ENCODE peak calls at places on chromosome 7, in six cellular contexts. I, E, Z, B, H and V are unnamed samples.

GRCh38 chr7:43513236-43513635 is 69.7 kb upstream of the STK17A start:
- DNase-seq in I (no peak), E (no peak), Z (no peak), B (no peak), H (no peak), V (no peak)

GRCh38 chr7:144455040-144455404 is 51.5 kb upstream of the NOBOX start:
- DNase-seq in I (no peak), E (no peak), Z (no peak), B (no peak), H (no peak), V (no peak)

GRCh38 chr7:85090138-85090537 is 96.7 kb downstream of the SEMA3D start:
- DNase-seq in I (no peak), E (no peak), Z (no peak), B (no peak), H (no peak), V (no peak)

GRCh38 chr7:149415391-149416068 is 45.3 kb downstream of the ZNF777 start:
- DNase-seq in I (no peak), E (peak; percentile 57), Z (no peak), B (no peak), H (peak; percentile 30), V (no peak)

GRCh38 chr7:46969303-46970130 is 612.4 kb downstream of the TNS3 start:
- DNase-seq in I (no peak), E (peak; percentile 32), Z (peak; percentile 82), B (no peak), H (peak; percentile 75), V (peak; percentile 74)

GRCh38 chr7:17526621-17527020 is 228.2 kb downstream of the AHR start:
- DNase-seq in I (no peak), E (no peak), Z (no peak), B (no peak), H (no peak), V (no peak)

GRCh38 chr7:143492043-143492471 is 14.4 kb downstream of the TAS2R41 start:
- DNase-seq in I (no peak), E (peak; percentile 88), Z (peak; percentile 91), B (peak; percentile 61), H (peak; percentile 90), V (peak; percentile 45)

GRCh38 chr7:91683823-91684222 is 196.7 kb downstream of the MTERF1 start:
- DNase-seq in I (no peak), E (peak; percentile 47), Z (peak; percentile 46), B (peak; percentile 22), H (peak; percentile 91), V (peak; percentile 27)

GRCh38 chr7:24419527-24419926 is 135.5 kb downstream of the NPY start:
- DNase-seq in I (no peak), E (no peak), Z (no peak), B (no peak), H (no peak), V (no peak)

GRCh38 chr7:17939111-17939669 is 1.1 kb downstream of the SNX13 start:
- DNase-seq in I (no peak), E (peak; percentile 52), Z (peak; percentile 68), B (no peak), H (peak; percentile 58), V (no peak)

GRCh38 chr7:150428671-150429451 is 21.6 kb upstream of the GIMAP8 start:
- DNase-seq in I (no peak), E (peak; percentile 82), Z (peak; percentile 97), B (peak; percentile 13), H (peak; percentile 69), V (peak; percentile 83)

GRCh38 chr7:157292770-157293412 is 43.9 kb upstream of the DNAJB6 start:
- DNase-seq in I (peak; percentile 85), E (no peak), Z (no peak), B (no peak), H (no peak), V (no peak)

GRCh38 chr7:67377939-67378862 is 381.6 kb downstream of the TYW1 start:
- DNase-seq in I (no peak), E (peak; percentile 72), Z (peak; percentile 80), B (peak; percentile 78), H (peak; percentile 65), V (peak; percentile 29)

GRCh38 chr7:125645770-125646169 is 716.1 kb upstream of the POT1 start:
- DNase-seq in I (no peak), E (no peak), Z (no peak), B (no peak), H (no peak), V (no peak)

GRCh38 chr7:7971308-7972040 is 2.9 kb downstream of the GLCCI1 start:
- DNase-seq in I (no peak), E (no peak), Z (no peak), B (no peak), H (no peak), V (no peak)

GRCh38 chr7:114789942-114790341 is 132.0 kb upstream of the MDFIC start:
- DNase-seq in I (no peak), E (peak; percentile 94), Z (peak; percentile 93), B (no peak), H (peak; percentile 36), V (peak; percentile 83)

GRCh38 chr7:121132940-121133339 is 144.4 kb downstream of the CPED1 start:
- DNase-seq in I (no peak), E (no peak), Z (no peak), B (no peak), H (no peak), V (no peak)

GRCh38 chr7:19117870-19118608 is 603 bp upstream of the TWIST1 start:
- DNase-seq in I (peak; percentile 79), E (peak; percentile 30), Z (peak; percentile 85), B (no peak), H (peak; percentile 11), V (no peak)

GRCh38 chr7:113013761-113014449 is 72.7 kb downstream of the GPR85 start:
- DNase-seq in I (no peak), E (peak; percentile 3), Z (no peak), B (no peak), H (no peak), V (no peak)

GRCh38 chr7:29386196-29386765 is 177.4 kb upstream of the PRR15 start:
- DNase-seq in I (no peak), E (no peak), Z (no peak), B (no peak), H (no peak), V (no peak)

GRCh38 chr7:70710651-70711050 is 421.3 kb upstream of the GALNT17 start:
- DNase-seq in I (no peak), E (no peak), Z (no peak), B (no peak), H (no peak), V (no peak)
- H3K4me3 ChIP-seq in I (no peak overlapping the region), E (no peak overlapping the region), Z (peak overlapping the region; percentile 11), B (no peak overlapping the region), H (no peak overlapping the region), V (no peak overlapping the region)

GRCh38 chr7:94301024-94301588 is 93.6 kb upstream of the COL1A2 start:
- DNase-seq in I (no peak), E (peak; percentile 98), Z (peak; percentile 98), B (peak; percentile 64), H (peak; percentile 96), V (peak; percentile 89)
- H3K4me3 ChIP-seq in I (no peak overlapping the region), E (peak overlapping the region; percentile 18), Z (peak overlapping the region; percentile 62), B (no peak overlapping the region), H (peak overlapping the region; percentile 10), V (peak overlapping the region; percentile 24)

DNA sequence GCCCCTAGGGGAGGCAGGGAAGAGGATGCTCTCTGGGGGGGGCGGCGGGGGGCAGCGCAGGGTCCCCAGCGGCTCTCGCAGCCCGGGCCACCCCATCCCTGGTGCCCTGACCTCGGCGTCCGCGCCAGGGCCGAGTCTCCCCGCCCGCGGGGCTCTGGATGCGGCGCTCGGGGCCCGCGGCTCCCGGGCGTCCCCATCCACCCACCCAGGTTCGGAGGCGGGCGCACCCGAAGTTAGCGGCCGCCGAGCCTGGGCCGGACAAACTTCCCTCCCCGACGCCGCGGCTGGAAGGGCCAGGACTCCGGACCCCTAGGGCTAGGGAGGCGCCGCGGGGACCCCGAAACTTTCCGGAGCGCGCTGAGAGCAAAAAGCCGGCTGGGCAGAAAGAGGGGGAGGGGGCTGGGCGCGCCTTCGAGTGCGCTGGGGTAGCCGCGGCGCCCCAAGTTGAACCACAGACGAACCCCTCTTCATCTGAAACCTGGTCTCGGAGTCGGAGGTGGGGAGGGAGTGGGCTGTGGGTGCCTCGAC is 3.8 kb upstream of the ELFN1 start:
- DNase-seq in I (peak; percentile 80), E (no peak), Z (peak; percentile 70), B (peak; percentile 50), H (no peak), V (no peak)
- H3K4me3 ChIP-seq in I (peak overlapping the region; percentile 62), E (peak overlapping the region; percentile 33), Z (peak overlapping the region; percentile 67), B (peak overlapping the region; percentile 8), H (peak overlapping the region; percentile 44), V (peak overlapping the region; percentile 71)

GRCh38 chr7:101546308-101546936 is 82.7 kb downstream of the MYL10 start:
- DNase-seq in I (no peak), E (no peak), Z (no peak), B (no peak), H (no peak), V (no peak)
- H3K4me3 ChIP-seq in I (no peak overlapping the region), E (no peak overlapping the region), Z (no peak overlapping the region), B (no peak overlapping the region), H (no peak overlapping the region), V (no peak overlapping the region)